ENCODE peak calls at places on chromosomes 3 and 15, in five cellular contexts. O is stomach, I is spleen, Z is left lung, X is AG04450. F is an unnamed sample.

GRCh38 chr3:112629425-112629824 is 11.5 kb downstream of the CCDC80 start:
- DNase-seq in X (peak; percentile 71), I (no peak), O (no peak), Z (no peak), F (peak; percentile 81)

GRCh38 chr15:48641416-48641815 is 4.1 kb downstream of the FBN1 start:
- DNase-seq in O (no peak), X (no peak), I (no peak), Z (no peak), F (no peak)

GRCh38 chr15:58669108-58669507 is 80.4 kb downstream of the ADAM10 start:
- DNase-seq in X (no peak), O (no peak), Z (no peak), I (no peak), F (no peak)

GRCh38 chr3:124260206-124260915 is 268.4 kb upstream of the ROPN1 start:
- DNase-seq in X (peak; percentile 50), O (no peak), Z (no peak), I (no peak), F (peak; percentile 65)

GRCh38 chr3:24853685-24854341 is 359.2 kb upstream of the THRB start:
- DNase-seq in O (no peak), Z (no peak), X (no peak), I (no peak), F (no peak)

GRCh38 chr3:69087030-69087791 is 2.5 kb downstream of the ARL6IP5 start:
- DNase-seq in O (no peak), X (no peak), I (no peak), Z (no peak), F (no peak)

GRCh38 chr15:63434567-63435219 is 53.0 kb upstream of the CA12 start:
- DNase-seq in O (no peak), Z (no peak), I (no peak), X (no peak), F (no peak)

GRCh38 chr15:42009022-42009421 is 11.8 kb downstream of the PLA2G4E start:
- DNase-seq in Z (no peak), O (no peak), X (no peak), I (no peak), F (no peak)

GRCh38 chr3:186098740-186099139 is 10.1 kb downstream of the ETV5 start:
- DNase-seq in X (no peak), O (no peak), Z (no peak), I (no peak), F (no peak)

GRCh38 chr3:46466273-46466672 is 1.6 kb upstream of the LTF start:
- DNase-seq in I (no peak), Z (no peak), O (peak; percentile 84), X (no peak), F (no peak)

GRCh38 chr3:127777861-127778711 is 44.2 kb downstream of the MGLL start:
- DNase-seq in Z (no peak), I (peak; percentile 41), X (no peak), O (no peak), F (no peak)

GRCh38 chr3:12643010-12643380 is 20.9 kb downstream of the RAF1 start:
- DNase-seq in I (no peak), Z (no peak), X (no peak), O (no peak), F (no peak)

GRCh38 chr15:63323798-63324651 is 46.6 kb downstream of the APH1B start:
- DNase-seq in Z (no peak), I (no peak), X (no peak), O (no peak), F (no peak)

GRCh38 chr3:141998674-141999290 is 122.3 kb downstream of the ATP1B3 start:
- DNase-seq in X (no peak), O (no peak), Z (no peak), I (no peak), F (no peak)

GRCh38 chr15:63502843-63503738 is 1.3 kb upstream of the USP3 start:
- DNase-seq in X (peak; percentile 70), Z (peak; percentile 96), I (peak; percentile 97), O (peak; percentile 96), F (peak; percentile 95)

GRCh38 chr3:189941679-189942078 is 179.0 kb downstream of the P3H2 start:
- DNase-seq in I (no peak), O (peak; percentile 37), X (no peak), Z (no peak), F (peak; percentile 79)

GRCh38 chr3:1118074-1118473 is 25.2 kb downstream of the CNTN6 start:
- DNase-seq in I (no peak), O (no peak), X (no peak), Z (no peak), F (peak; percentile 88)

GRCh38 chr15:88752956-88753355 is 50.3 kb upstream of the ACAN start:
- DNase-seq in X (no peak), O (no peak), Z (no peak), I (no peak), F (no peak)

GRCh38 chr15:51202783-51203182 is 108.1 kb upstream of the TNFAIP8L3 start:
- DNase-seq in X (no peak), Z (no peak), I (no peak), O (no peak), F (no peak)

GRCh38 chr3:50876947-50877346 is 202.2 kb downstream of the DOCK3 start:
- DNase-seq in O (no peak), X (no peak), I (no peak), Z (no peak), F (no peak)

GRCh38 chr3:39138804-39139415 is 14.5 kb downstream of the CSRNP1 start:
- DNase-seq in I (no peak), Z (no peak), X (no peak), O (peak; percentile 56), F (no peak)

DNA sequence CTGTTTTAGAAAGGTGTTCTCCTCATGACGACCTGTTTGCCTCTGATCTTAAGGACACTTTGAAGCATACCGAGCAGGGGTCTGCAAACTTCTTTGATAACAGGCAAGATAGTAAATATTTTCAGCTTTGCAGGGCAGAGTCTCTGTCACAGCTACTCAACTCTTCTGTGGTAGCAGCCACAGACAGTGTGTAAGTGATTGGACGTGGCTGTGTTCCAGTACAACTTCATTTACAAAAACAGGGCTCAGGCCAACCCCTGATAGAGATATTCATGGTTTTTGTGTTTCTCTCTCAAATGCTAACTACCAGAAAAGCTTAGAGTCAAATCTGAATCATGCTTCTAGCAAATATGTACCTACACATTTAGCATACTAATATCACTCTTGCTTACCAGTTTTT is 51.5 kb downstream of the TGFBR2 start:
- DNase-seq in Z (no peak), O (no peak), X (no peak), I (no peak), F (no peak)
- H3K27ac ChIP-seq in Z (peak overlapping the region; percentile 57), O (peak overlapping the region; percentile 81), X (peak overlapping the region; percentile 66), I (peak overlapping the region; percentile 83), F (peak overlapping the region; percentile 95)

GRCh38 chr3:184325269-184325668 is 10.9 kb downstream of the EIF4G1 start:
- DNase-seq in O (no peak), I (no peak), Z (no peak), X (no peak), F (no peak)

GRCh38 chr3:184332370-184333090 is 4.9 kb upstream of the FAM131A start:
- DNase-seq in X (peak; percentile 81), I (no peak), O (no peak), Z (peak; percentile 24), F (peak; percentile 93)

GRCh38 chr3:184327171-184327570 is 10.2 kb upstream of the FAM131A start:
- DNase-seq in Z (no peak), X (no peak), O (no peak), I (no peak), F (no peak)

GRCh38 chr3:184325715-184326114 is 11.3 kb downstream of the EIF4G1 start:
- DNase-seq in I (no peak), Z (no peak), X (no peak), O (no peak), F (no peak)

DNA sequence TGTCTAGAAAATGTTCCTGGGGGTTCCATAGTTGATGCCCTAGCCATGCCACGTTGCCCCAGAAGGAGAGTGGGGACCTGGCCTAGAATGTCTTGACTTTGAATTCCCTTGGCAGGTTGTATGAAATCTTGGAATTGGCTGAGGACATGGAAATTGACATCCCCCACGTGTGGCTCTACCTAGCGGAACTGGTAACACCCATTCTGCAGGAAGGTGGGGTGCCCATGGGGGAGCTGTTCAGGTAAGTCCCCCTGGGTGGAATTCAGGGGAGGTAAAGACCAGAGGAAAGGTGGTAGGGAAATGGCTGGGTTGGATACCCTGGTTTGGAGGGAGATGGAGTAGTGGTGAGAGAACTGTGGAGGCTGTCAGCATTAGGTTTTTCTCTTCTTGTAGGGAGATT is 8.9 kb upstream of the FAM131A start:
- DNase-seq in X (no peak), Z (no peak), I (no peak), O (no peak), F (no peak)
- H3K27me3 ChIP-seq in X (no peaks in the 10 kb centered on the region), Z (no peaks in the 10 kb centered on the region), I (no peaks in the 10 kb centered on the region), O (no peaks in the 10 kb centered on the region), F (no peaks in the 10 kb centered on the region)

GRCh38 chr3:196524527-196524926 is 9.4 kb upstream of the SMCO1 start:
- DNase-seq in O (no peak), Z (no peak), X (no peak), I (no peak), F (no peak)

GRCh38 chr3:196533260-196533681 is 18.1 kb upstream of the SMCO1 start:
- DNase-seq in Z (no peak), O (no peak), X (no peak), I (no peak), F (peak; percentile 56)

GRCh38 chr3:196525141-196525540 is 10.0 kb upstream of the SMCO1 start:
- DNase-seq in Z (no peak), X (no peak), I (no peak), O (no peak), F (no peak)

GRCh38 chr3:196531418-196531817 is 16.3 kb upstream of the SMCO1 start:
- DNase-seq in O (no peak), X (no peak), Z (no peak), I (no peak), F (no peak)

DNA sequence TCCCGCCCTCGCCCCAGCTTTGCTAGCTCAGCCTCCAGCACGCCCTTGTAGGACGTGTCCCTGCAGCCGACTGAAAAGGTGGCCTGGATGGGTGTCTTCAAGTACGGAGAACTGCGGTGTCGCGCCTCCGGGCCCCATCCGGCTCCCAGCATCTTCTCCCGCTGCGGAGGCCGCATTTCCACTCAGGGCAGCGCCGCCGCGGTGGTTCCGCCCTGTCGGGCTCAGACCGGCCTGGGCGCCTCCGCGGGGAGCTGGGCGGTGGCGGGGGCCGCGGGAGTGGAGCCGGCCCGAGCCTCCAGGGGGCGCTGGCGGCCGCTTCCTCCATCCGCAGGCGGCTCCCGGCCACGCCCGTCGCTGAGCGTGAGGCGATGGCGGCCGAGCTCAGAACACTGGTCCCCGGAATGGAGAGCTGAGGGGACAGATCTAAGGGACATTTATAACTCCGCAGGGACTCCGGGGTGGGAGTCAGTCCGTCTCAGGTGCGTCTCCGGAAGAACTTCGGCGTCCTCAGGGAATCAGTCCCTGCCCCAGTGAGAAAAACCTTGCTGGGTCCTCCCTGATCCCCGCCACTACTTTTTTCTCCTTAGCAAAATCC is 13.6 kb upstream of the SMCO1 start:
- DNase-seq in Z (peak; percentile 99), O (peak; percentile 68), X (no peak), I (peak; percentile 95), F (peak; percentile 50)
- TF ChIP-seq CTCF in Z (peak; percentile 95), O (peak; percentile 74), X (peak; percentile 64), I (peak; percentile 37), F (peak; percentile 50)

GRCh38 chr15:92915766-92916435 is 15.8 kb downstream of the CHD2 start:
- DNase-seq in O (no peak), X (no peak), Z (no peak), I (no peak), F (no peak)

GRCh38 chr15:92917606-92918407 is 17.7 kb downstream of the CHD2 start:
- DNase-seq in X (peak; percentile 83), O (peak; percentile 99), Z (peak; percentile 88), I (peak; percentile 94), F (peak; percentile 91)

GRCh38 chr15:92910451-92910850 is 10.3 kb downstream of the CHD2 start:
- DNase-seq in O (no peak), X (no peak), I (no peak), Z (no peak), F (no peak)

GRCh38 chr15:92914103-92914499 is 14.0 kb downstream of the CHD2 start:
- DNase-seq in X (no peak), O (no peak), I (no peak), Z (no peak), F (no peak)

GRCh38 chr15:92914768-92915221 is 14.7 kb downstream of the CHD2 start:
- DNase-seq in X (no peak), I (no peak), Z (no peak), O (no peak), F (no peak)
- H3K27ac ChIP-seq in X (peak overlapping the region; percentile 57), I (peak overlapping the region; percentile 84), Z (peak overlapping the region; percentile 90), O (peak overlapping the region; percentile 96), F (peak overlapping the region; percentile 59)